ENCODE peak calls at places on chromosomes 7 and 10, in five cellular contexts. S is pancreas; W is CD8-positive, alpha-beta T cell; T is Panc1; J is stomach. G is an unnamed sample.

GRCh38 chr10:99329238-99329890 is at the start of gene CNNM1:
- DNase-seq in S (peak; percentile 51), W (no peak), T (no peak), J (no peak), G (peak; percentile 22)

GRCh38 chr10:89219512-89220218 is 12.5 kb upstream of the CH25H start:
- DNase-seq in S (no peak), W (no peak), T (no peak), J (no peak), G (no peak)

GRCh38 chr10:108957681-108958080 is 965.6 kb downstream of the XPNPEP1 start:
- DNase-seq in S (no peak), W (no peak), T (no peak), J (no peak), G (peak; percentile 18)

GRCh38 chr7:26153246-26153822 is 1.3 kb downstream of the NFE2L3 start:
- DNase-seq in S (no peak), W (no peak), T (no peak), J (no peak), G (no peak)

GRCh38 chr10:29480281-29480954 is 154.4 kb downstream of the SVIL start:
- DNase-seq in S (no peak), W (no peak), T (no peak), J (no peak), G (no peak)

GRCh38 chr10:91528080-91528479 is 104.8 kb downstream of the PPP1R3C start:
- DNase-seq in S (peak; percentile 32), W (no peak), T (no peak), J (no peak), G (no peak)

GRCh38 chr7:22584179-22584578 is 84.2 kb upstream of the STEAP1B start:
- DNase-seq in S (no peak), W (no peak), T (no peak), J (no peak), G (no peak)

GRCh38 chr10:14386202-14386593 is 55.5 kb upstream of the FRMD4A start:
- DNase-seq in S (no peak), W (no peak), T (no peak), J (no peak), G (no peak)

GRCh38 chr7:18906901-18907300 is 210.5 kb downstream of the TWIST1 start:
- DNase-seq in S (no peak), W (no peak), T (no peak), J (no peak), G (no peak)

GRCh38 chr7:132400667-132401142 is 175.6 kb downstream of the PLXNA4 start:
- DNase-seq in S (no peak), W (no peak), T (no peak), J (no peak), G (peak; percentile 31)

GRCh38 chr7:44963526-44964290 is 15.1 kb downstream of the MYO1G start:
- DNase-seq in S (no peak), W (no peak), T (no peak), J (no peak), G (no peak)

GRCh38 chr10:6141296-6142151 is 52.7 kb downstream of the RBM17 start:
- DNase-seq in S (peak; percentile 40), W (no peak), T (no peak), J (no peak), G (no peak)

GRCh38 chr10:121854809-121855445 is 72.9 kb downstream of the ATE1 start:
- DNase-seq in S (no peak), W (no peak), T (no peak), J (no peak), G (no peak)

GRCh38 chr10:25176421-25176968 is 1.7 kb downstream of the GPR158 start:
- DNase-seq in S (no peak), W (no peak), T (no peak), J (no peak), G (no peak)

GRCh38 chr7:158809596-158809995 is 19.7 kb downstream of the ESYT2 start:
- DNase-seq in S (no peak), W (no peak), T (no peak), J (no peak), G (no peak)

GRCh38 chr10:95542330-95542729 is 18.8 kb downstream of the SORBS1 start:
- DNase-seq in S (no peak), W (no peak), T (no peak), J (peak; percentile 45), G (no peak)

GRCh38 chr7:16594061-16594460 is 51.5 kb downstream of the ANKMY2 start:
- DNase-seq in S (no peak), W (no peak), T (no peak), J (no peak), G (no peak)

GRCh38 chr7:112421666-112422486 is 28.4 kb upstream of the IFRD1 start:
- DNase-seq in S (no peak), W (no peak), T (no peak), J (no peak), G (no peak)

GRCh38 chr7:73612598-73613269 is 11.6 kb downstream of the MLXIPL start:
- DNase-seq in S (peak; percentile 35), W (no peak), T (no peak), J (peak; percentile 45), G (no peak)

GRCh38 chr7:140297192-140297591 is 101.1 kb downstream of the SLC37A3 start:
- DNase-seq in S (no peak), W (no peak), T (no peak), J (no peak), G (no peak)

GRCh38 chr10:92418891-92419290 is 127.9 kb downstream of the MARCHF5 start:
- DNase-seq in S (no peak), W (no peak), T (no peak), J (no peak), G (no peak)

GRCh38 chr7:116574025-116574822 is 49.4 kb downstream of the CAV1 start:
- DNase-seq in S (no peak), W (no peak), T (no peak), J (no peak), G (no peak)

GRCh38 chr10:86673827-86674581 is 5.7 kb downstream of the LDB3 start:
- DNase-seq in S (no peak), W (no peak), T (no peak), J (no peak), G (no peak)

GRCh38 chr7:105246195-105247078 is 142.3 kb downstream of the SRPK2 start:
- DNase-seq in S (no peak), W (no peak), T (no peak), J (no peak), G (no peak)

GRCh38 chr7:149727053-149727452 is 46.3 kb downstream of the ZNF467 start:
- DNase-seq in S (no peak), W (no peak), T (no peak), J (no peak), G (no peak)

GRCh38 chr10:63491558-63492316 is 26.0 kb upstream of the JMJD1C start:
- DNase-seq in S (no peak), W (no peak), T (no peak), J (no peak), G (peak; percentile 32)

GRCh38 chr10:44925224-44925623 is 14.1 kb downstream of the TMEM72 start:
- DNase-seq in S (no peak), W (no peak), T (no peak), J (no peak), G (no peak)

GRCh38 chr7:44665531-44666213 is 59.2 kb downstream of the OGDH start:
- DNase-seq in S (no peak), W (no peak), T (no peak), J (no peak), G (no peak)

GRCh38 chr7:28986028-28986427 is 27.9 kb upstream of the TRIL start:
- DNase-seq in S (no peak), W (no peak), T (no peak), J (peak; percentile 77), G (no peak)

GRCh38 chr7:120337308-120337907 is 64.4 kb downstream of the KCND2 start:
- DNase-seq in S (no peak), W (no peak), T (no peak), J (no peak), G (no peak)

GRCh38 chr7:2621061-2621828 is 10.5 kb upstream of the TTYH3 start:
- DNase-seq in S (peak; percentile 51), W (no peak), T (no peak), J (peak; percentile 64), G (peak; percentile 68)

DNA sequence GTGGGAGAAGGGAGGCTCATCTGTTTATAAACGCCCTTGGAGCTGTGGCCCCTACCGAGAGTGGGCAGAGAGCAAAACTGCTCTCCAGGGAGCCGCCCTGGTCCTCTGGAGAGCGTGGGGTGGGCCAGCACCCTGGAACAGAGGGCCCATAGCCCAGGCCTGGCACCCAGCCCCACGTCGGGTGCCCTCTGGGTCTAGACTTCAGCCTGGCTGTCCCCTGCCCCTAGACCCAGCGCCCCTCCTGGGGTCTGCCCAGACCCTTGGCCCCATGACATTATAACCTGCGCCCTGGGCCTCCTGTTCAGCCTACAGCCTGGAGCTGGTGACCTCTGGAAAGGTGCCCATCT is 24.7 kb downstream of the GET4 start:
- DNase-seq in S (no peak), W (no peak), T (no peak), J (no peak), G (no peak)
- H3K27ac ChIP-seq in S (no peak overlapping the region), W (no peak overlapping the region), T (no peak overlapping the region), J (no peak overlapping the region), G (no peak overlapping the region)

GRCh38 chr7:100744605-100745004 is 11.2 kb downstream of the ZAN start:
- DNase-seq in S (no peak), W (no peak), T (no peak), J (no peak), G (no peak)

GRCh38 chr7:100739934-100740333 is 6.5 kb downstream of the ZAN start:
- DNase-seq in S (no peak), W (no peak), T (no peak), J (no peak), G (no peak)

GRCh38 chr7:100745184-100745583 is 11.8 kb downstream of the ZAN start:
- DNase-seq in S (no peak), W (no peak), T (no peak), J (peak; percentile 25), G (peak; percentile 61)
- H3K4me3 ChIP-seq in S (no peak overlapping the region), W (no peak overlapping the region), T (no peak overlapping the region), J (peak overlapping the region; percentile 31), G (peak overlapping the region; percentile 6)

GRCh38 chr7:30813466-30813865 is 42.2 kb downstream of the MINDY4 start:
- DNase-seq in S (no peak), W (no peak), T (no peak), J (no peak), G (no peak)
- H3K27ac ChIP-seq in S (no peak overlapping the region), W (no peak overlapping the region), T (no peak overlapping the region), J (no peak overlapping the region), G (no peak overlapping the region)

DNA sequence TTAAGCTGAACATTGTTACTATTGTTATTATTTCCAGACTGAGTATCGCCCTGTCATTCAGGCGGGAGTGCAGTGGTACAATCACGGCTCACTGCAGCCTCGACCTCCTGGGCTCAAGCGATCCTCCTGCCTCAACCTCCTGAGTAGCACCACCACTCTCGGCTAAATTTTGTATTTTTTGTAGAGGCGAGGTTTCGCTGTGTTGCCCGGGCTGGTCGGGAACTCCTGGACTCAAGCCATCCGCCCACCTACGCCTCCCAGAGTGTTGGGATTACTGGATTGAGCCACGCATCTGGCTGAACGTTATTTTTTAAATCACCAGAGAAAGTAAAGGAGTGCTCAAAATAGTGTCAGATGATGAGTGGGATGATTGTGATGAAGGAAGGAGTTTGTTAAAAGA is 1.4 kb upstream of the HNRNPF start:
- DNase-seq in S (no peak), W (no peak), T (no peak), J (no peak), G (no peak)
- H3K4me3 ChIP-seq in S (peak overlapping the region; percentile 75), W (no peak overlapping the region), T (peak overlapping the region; percentile 96), J (no peak overlapping the region), G (no peak overlapping the region)